ENCODE peak calls at places on chromosome X, in six cellular contexts. One of them, this sample, is unnamed.

GRCh38 chrX:49172280-49172780 is 632 bp downstream of the PLP2 start:
- DNase-seq in CD8-positive, alpha-beta T cell: peak
- DNase-seq in psoas muscle: peak
- DNase-seq in brain microvascular endothelial cell: no peak
- DNase-seq in hepatocyte: peak
- DNase-seq in fibroblast of lung: peak
- DNase-seq in this sample: no peak

GRCh38 chrX:69314436-69315348 is 149.4 kb upstream of the PJA1 start:
- DNase-seq in CD8-positive, alpha-beta T cell: no peak
- DNase-seq in psoas muscle: no peak
- DNase-seq in brain microvascular endothelial cell: no peak
- DNase-seq in hepatocyte: peak
- DNase-seq in fibroblast of lung: no peak
- DNase-seq in this sample: no peak

GRCh38 chrX:97267916-97268680 is 384.4 kb downstream of the RPA4 start:
- DNase-seq in CD8-positive, alpha-beta T cell: no peak
- DNase-seq in psoas muscle: no peak
- DNase-seq in brain microvascular endothelial cell: no peak
- DNase-seq in hepatocyte: no peak
- DNase-seq in fibroblast of lung: peak
- DNase-seq in this sample: no peak

GRCh38 chrX:30317308-30317707 is 8.1 kb upstream of the NR0B1 start:
- DNase-seq in CD8-positive, alpha-beta T cell: no peak
- DNase-seq in psoas muscle: no peak
- DNase-seq in brain microvascular endothelial cell: no peak
- DNase-seq in hepatocyte: no peak
- DNase-seq in fibroblast of lung: no peak
- DNase-seq in this sample: no peak

GRCh38 chrX:4243759-4244158 is 530.3 kb upstream of the PRKX start:
- DNase-seq in CD8-positive, alpha-beta T cell: no peak
- DNase-seq in psoas muscle: no peak
- DNase-seq in brain microvascular endothelial cell: no peak
- DNase-seq in hepatocyte: no peak
- DNase-seq in fibroblast of lung: no peak
- DNase-seq in this sample: no peak

GRCh38 chrX:77917294-77917933 is 6.9 kb downstream of the ATP7A start:
- DNase-seq in CD8-positive, alpha-beta T cell: no peak
- DNase-seq in psoas muscle: no peak
- DNase-seq in brain microvascular endothelial cell: no peak
- DNase-seq in hepatocyte: no peak
- DNase-seq in fibroblast of lung: no peak
- DNase-seq in this sample: no peak

GRCh38 chrX:21167028-21167427 is 207.2 kb upstream of the CNKSR2 start:
- DNase-seq in CD8-positive, alpha-beta T cell: no peak
- DNase-seq in psoas muscle: no peak
- DNase-seq in brain microvascular endothelial cell: no peak
- DNase-seq in hepatocyte: no peak
- DNase-seq in fibroblast of lung: no peak
- DNase-seq in this sample: no peak

GRCh38 chrX:136780738-136781137 is at the start of gene ARHGEF6:
- DNase-seq in CD8-positive, alpha-beta T cell: no peak
- DNase-seq in psoas muscle: no peak
- DNase-seq in brain microvascular endothelial cell: no peak
- DNase-seq in hepatocyte: no peak
- DNase-seq in fibroblast of lung: peak
- DNase-seq in this sample: no peak

GRCh38 chrX:71604141-71604540 is 14.2 kb downstream of the CXCR3 start:
- DNase-seq in CD8-positive, alpha-beta T cell: no peak
- DNase-seq in psoas muscle: no peak
- DNase-seq in brain microvascular endothelial cell: peak
- DNase-seq in hepatocyte: no peak
- DNase-seq in fibroblast of lung: no peak
- DNase-seq in this sample: no peak

GRCh38 chrX:12771445-12772069 is 19.7 kb upstream of the PRPS2 start:
- DNase-seq in CD8-positive, alpha-beta T cell: peak
- DNase-seq in psoas muscle: peak
- DNase-seq in brain microvascular endothelial cell: peak
- DNase-seq in hepatocyte: peak
- DNase-seq in fibroblast of lung: peak
- DNase-seq in this sample: no peak

GRCh38 chrX:20029728-20030127 is 38.9 kb upstream of the BCLAF3 start:
- DNase-seq in CD8-positive, alpha-beta T cell: no peak
- DNase-seq in psoas muscle: no peak
- DNase-seq in brain microvascular endothelial cell: no peak
- DNase-seq in hepatocyte: peak
- DNase-seq in fibroblast of lung: no peak
- DNase-seq in this sample: no peak

GRCh38 chrX:40651620-40652223 is 4.4 kb upstream of the CXorf38 start:
- DNase-seq in CD8-positive, alpha-beta T cell: peak
- DNase-seq in psoas muscle: peak
- DNase-seq in brain microvascular endothelial cell: peak
- DNase-seq in hepatocyte: peak
- DNase-seq in fibroblast of lung: peak
- DNase-seq in this sample: no peak

GRCh38 chrX:40647307-40648197 is at the start of gene CXorf38:
- DNase-seq in CD8-positive, alpha-beta T cell: peak
- DNase-seq in psoas muscle: peak
- DNase-seq in brain microvascular endothelial cell: peak
- DNase-seq in hepatocyte: peak
- DNase-seq in fibroblast of lung: peak
- DNase-seq in this sample: peak

GRCh38 chrX:40644175-40644574 is 3.2 kb downstream of the CXorf38 start:
- DNase-seq in CD8-positive, alpha-beta T cell: no peak
- DNase-seq in psoas muscle: no peak
- DNase-seq in brain microvascular endothelial cell: peak
- DNase-seq in hepatocyte: no peak
- DNase-seq in fibroblast of lung: peak
- DNase-seq in this sample: no peak

GRCh38 chrX:40644821-40645358 is 2.5 kb downstream of the CXorf38 start:
- DNase-seq in CD8-positive, alpha-beta T cell: peak
- DNase-seq in psoas muscle: peak
- DNase-seq in brain microvascular endothelial cell: peak
- DNase-seq in hepatocyte: peak
- DNase-seq in fibroblast of lung: peak
- DNase-seq in this sample: no peak

DNA sequence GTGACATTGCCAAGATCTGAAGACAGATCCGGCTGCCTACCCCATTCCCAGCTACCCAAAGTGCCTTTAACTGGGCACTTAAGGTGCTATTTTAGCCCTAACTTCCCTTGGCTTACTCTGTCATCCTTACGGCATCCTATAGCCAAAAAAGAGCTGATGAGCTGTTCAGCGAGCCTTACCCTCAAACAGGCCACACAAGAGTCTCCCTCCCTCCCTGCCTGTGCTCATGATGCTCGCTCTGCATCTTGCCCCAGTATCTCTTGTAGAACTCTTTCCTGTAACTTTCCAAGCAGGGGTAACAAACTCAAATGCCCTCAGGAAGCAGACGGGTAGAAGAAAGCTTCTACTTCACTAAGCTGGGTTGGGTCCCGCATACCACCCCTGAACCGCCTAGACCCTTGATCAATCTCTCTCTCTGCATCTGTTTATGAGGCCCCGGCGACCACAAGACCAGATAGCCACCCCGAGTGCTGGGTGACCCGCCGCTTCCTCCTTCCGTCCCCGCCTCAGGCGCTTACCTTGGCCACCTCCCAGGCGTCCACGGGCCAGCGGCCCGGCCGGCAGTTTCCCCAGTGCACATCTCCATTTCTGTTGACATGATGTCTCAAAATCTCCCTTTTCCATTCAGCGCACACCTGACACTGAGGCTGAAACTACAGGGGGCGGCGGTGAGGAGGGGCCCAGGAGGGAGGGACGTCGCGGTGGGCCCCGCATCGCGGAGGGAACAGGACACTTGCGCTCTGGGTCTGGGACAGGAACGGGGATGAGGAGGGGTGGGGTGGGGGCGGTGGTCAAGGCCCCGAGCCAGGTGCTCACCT is 663 bp downstream of the CXorf38 start:
- DNase-seq in CD8-positive, alpha-beta T cell: no peak
- DNase-seq in psoas muscle: peak
- DNase-seq in brain microvascular endothelial cell: peak
- DNase-seq in hepatocyte: peak
- DNase-seq in fibroblast of lung: peak
- DNase-seq in this sample: no peak
- H3K27ac ChIP-seq in CD8-positive, alpha-beta T cell: peak
- H3K27ac ChIP-seq in psoas muscle: peak
- H3K27ac ChIP-seq in brain microvascular endothelial cell: peak
- H3K27ac ChIP-seq in hepatocyte: peak
- H3K27ac ChIP-seq in fibroblast of lung: peak
- H3K27ac ChIP-seq in this sample: peak

DNA sequence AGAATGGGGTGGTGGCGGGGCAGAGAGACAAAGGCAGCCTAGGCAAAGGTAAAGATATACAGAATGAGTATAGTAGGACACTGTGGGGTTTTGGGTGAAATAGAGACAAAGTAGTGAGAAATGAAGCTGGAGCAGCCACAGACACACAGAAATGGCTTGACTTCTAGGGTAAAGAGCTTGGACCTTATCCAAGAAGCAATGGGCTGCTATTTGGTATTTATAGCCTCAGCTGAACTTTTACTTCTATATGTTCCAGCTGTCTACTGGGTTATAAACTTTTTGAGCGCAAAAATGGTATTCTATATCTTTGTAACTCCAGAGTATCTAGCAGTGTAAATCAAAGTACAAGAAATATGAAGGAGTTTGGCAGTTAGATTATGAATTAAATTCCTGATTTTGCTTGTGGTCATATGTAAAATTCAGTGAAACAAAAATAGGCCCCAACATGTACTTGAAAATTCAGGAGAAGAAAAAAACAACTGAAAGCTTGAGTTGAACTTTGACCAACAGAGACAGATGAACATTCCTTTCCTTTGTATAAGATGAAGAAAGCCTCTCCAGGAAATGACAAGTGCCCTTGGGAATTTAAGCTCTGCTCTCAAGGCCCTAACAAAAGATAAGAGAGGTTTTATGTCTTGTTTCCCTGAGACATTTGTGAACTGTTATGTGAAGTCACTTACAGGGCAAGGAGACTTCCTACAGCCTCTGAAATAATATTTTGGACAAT is 354.1 kb downstream of the CHIC1 start:
- DNase-seq in CD8-positive, alpha-beta T cell: no peak
- DNase-seq in psoas muscle: no peak
- DNase-seq in brain microvascular endothelial cell: peak
- DNase-seq in hepatocyte: peak
- DNase-seq in fibroblast of lung: peak
- DNase-seq in this sample: peak
- H3K27ac ChIP-seq in CD8-positive, alpha-beta T cell: no peak
- H3K27ac ChIP-seq in psoas muscle: no peak
- H3K27ac ChIP-seq in brain microvascular endothelial cell: peak
- H3K27ac ChIP-seq in hepatocyte: peak
- H3K27ac ChIP-seq in fibroblast of lung: peak
- H3K27ac ChIP-seq in this sample: peak

GRCh38 chrX:129956765-129957164 is 25.7 kb upstream of the BCORL1 start:
- DNase-seq in CD8-positive, alpha-beta T cell: no peak
- DNase-seq in psoas muscle: no peak
- DNase-seq in brain microvascular endothelial cell: no peak
- DNase-seq in hepatocyte: no peak
- DNase-seq in fibroblast of lung: no peak
- DNase-seq in this sample: no peak

GRCh38 chrX:129955682-129956081 is 26.8 kb upstream of the BCORL1 start:
- DNase-seq in CD8-positive, alpha-beta T cell: no peak
- DNase-seq in psoas muscle: no peak
- DNase-seq in brain microvascular endothelial cell: no peak
- DNase-seq in hepatocyte: no peak
- DNase-seq in fibroblast of lung: no peak
- DNase-seq in this sample: no peak

GRCh38 chrX:129956145-129956544 is 26.3 kb upstream of the BCORL1 start:
- DNase-seq in CD8-positive, alpha-beta T cell: no peak
- DNase-seq in psoas muscle: no peak
- DNase-seq in brain microvascular endothelial cell: no peak
- DNase-seq in hepatocyte: no peak
- DNase-seq in fibroblast of lung: no peak
- DNase-seq in this sample: no peak

GRCh38 chrX:129958814-129959492 is 23.5 kb upstream of the BCORL1 start:
- DNase-seq in CD8-positive, alpha-beta T cell: no peak
- DNase-seq in psoas muscle: no peak
- DNase-seq in brain microvascular endothelial cell: no peak
- DNase-seq in hepatocyte: no peak
- DNase-seq in fibroblast of lung: peak
- DNase-seq in this sample: no peak

DNA sequence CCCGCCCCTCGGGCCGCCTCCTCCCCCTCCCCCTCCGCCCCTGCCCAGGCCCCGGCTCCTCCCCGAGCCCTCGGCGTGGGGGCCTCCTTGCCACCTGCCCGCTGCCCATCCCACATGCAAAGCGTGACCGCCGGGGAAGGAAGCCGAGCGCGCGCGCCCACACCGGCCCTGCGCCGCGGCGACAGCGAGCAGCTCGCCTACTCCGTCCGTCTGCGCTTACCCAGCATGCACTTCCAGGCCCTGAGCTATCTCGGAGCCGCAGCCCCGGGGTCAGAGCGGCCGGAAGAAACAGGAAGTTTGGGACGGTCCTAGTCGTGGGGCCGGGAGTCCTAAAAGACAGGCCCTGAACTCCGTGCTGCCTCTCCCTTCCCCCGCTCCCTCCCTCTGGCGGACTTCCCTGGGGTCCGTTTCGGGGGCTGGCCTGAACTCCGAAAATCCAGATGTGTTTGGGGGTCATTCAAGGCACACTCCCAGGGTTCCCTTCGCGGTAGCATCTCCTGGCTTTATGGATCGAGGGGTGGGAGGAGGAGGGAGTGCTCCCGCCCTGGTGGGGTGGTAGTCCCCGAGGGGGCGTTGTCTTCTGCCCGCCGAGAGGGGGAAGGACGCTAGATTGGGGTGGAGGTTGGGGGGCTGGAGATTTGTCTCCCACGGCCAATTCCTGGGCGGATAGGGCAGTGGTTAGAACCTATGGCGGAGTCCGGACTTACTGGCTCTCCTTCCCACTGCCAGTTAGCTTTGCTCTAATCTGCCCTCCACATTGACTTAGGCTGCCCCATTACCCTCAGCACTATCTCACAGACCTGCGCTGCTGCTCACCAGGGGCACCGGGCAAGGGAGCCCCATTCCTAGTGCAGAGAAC is 25.0 kb upstream of the BCORL1 start:
- DNase-seq in CD8-positive, alpha-beta T cell: peak
- DNase-seq in psoas muscle: peak
- DNase-seq in brain microvascular endothelial cell: no peak
- DNase-seq in hepatocyte: peak
- DNase-seq in fibroblast of lung: peak
- DNase-seq in this sample: no peak
- H3K27ac ChIP-seq in CD8-positive, alpha-beta T cell: peak
- H3K27ac ChIP-seq in psoas muscle: peak
- H3K27ac ChIP-seq in brain microvascular endothelial cell: no peak
- H3K27ac ChIP-seq in hepatocyte: peak
- H3K27ac ChIP-seq in fibroblast of lung: no peak
- H3K27ac ChIP-seq in this sample: no peak

GRCh38 chrX:47482065-47482511 is 934 bp downstream of the ZNF41 start:
- DNase-seq in CD8-positive, alpha-beta T cell: no peak
- DNase-seq in psoas muscle: no peak
- DNase-seq in brain microvascular endothelial cell: no peak
- DNase-seq in hepatocyte: no peak
- DNase-seq in fibroblast of lung: no peak
- DNase-seq in this sample: no peak
- H3K27ac ChIP-seq in CD8-positive, alpha-beta T cell: peak
- H3K27ac ChIP-seq in psoas muscle: peak
- H3K27ac ChIP-seq in brain microvascular endothelial cell: peak
- H3K27ac ChIP-seq in hepatocyte: peak
- H3K27ac ChIP-seq in fibroblast of lung: peak
- H3K27ac ChIP-seq in this sample: peak

GRCh38 chrX:38811515-38812239 is 10.4 kb downstream of the MID1IP1 start:
- DNase-seq in CD8-positive, alpha-beta T cell: no peak
- DNase-seq in psoas muscle: no peak
- DNase-seq in brain microvascular endothelial cell: peak
- DNase-seq in hepatocyte: no peak
- DNase-seq in fibroblast of lung: no peak
- DNase-seq in this sample: peak
- H3K27ac ChIP-seq in CD8-positive, alpha-beta T cell: peak
- H3K27ac ChIP-seq in psoas muscle: no peak
- H3K27ac ChIP-seq in brain microvascular endothelial cell: no peak
- H3K27ac ChIP-seq in hepatocyte: no peak
- H3K27ac ChIP-seq in fibroblast of lung: no peak
- H3K27ac ChIP-seq in this sample: peak

This sample was measured in epithelial cell of prostate.